ENCODE peak calls at places on chromosomes 5 and 9, in ten cellular contexts. H, P, W, F, R, I, M, B, L and D are unnamed samples. For H3K4me1, the result is how much of the 10 kb centered on the place peaks cover.

GRCh38 chr5:112205840-112206239 is 213.2 kb downstream of the EPB41L4A start:
- DNase-seq in H (no peak), P (no peak), W (no peak), F (no peak), R (no peak), I (no peak), M (no peak), B (no peak), L (no peak), D (peak)

GRCh38 chr9:128892223-128892892 is 10.4 kb downstream of the LRRC8A start:
- DNase-seq in H (no peak), P (peak), W (peak), F (no peak), R (no peak), I (no peak), M (peak), B (no peak), L (peak), D (no peak)

GRCh38 chr5:37557734-37558293 is 178.7 kb downstream of the WDR70 start:
- DNase-seq in H (no peak), P (no peak), W (no peak), F (peak), R (no peak), I (no peak), M (no peak), B (no peak), L (no peak), D (no peak)

GRCh38 chr5:143350790-143351603 is 52.5 kb downstream of the NR3C1 start:
- DNase-seq in H (no peak), P (no peak), W (no peak), F (no peak), R (no peak), I (no peak), M (peak), B (peak), L (no peak), D (no peak)

GRCh38 chr9:97803167-97804058 is 49.6 kb upstream of the FOXE1 start:
- DNase-seq in H (peak), P (peak), W (peak), F (peak), R (peak), I (peak), M (peak), B (peak), L (peak), D (no peak)

GRCh38 chr9:113011911-113012381 is at the start of gene ZNF883:
- DNase-seq in H (peak), P (peak), W (peak), F (peak), R (no peak), I (peak), M (peak), B (peak), L (no peak), D (peak)

GRCh38 chr9:81052846-81053245 is 636.5 kb downstream of the TLE1 start:
- DNase-seq in H (no peak), P (no peak), W (no peak), F (peak), R (no peak), I (no peak), M (peak), B (no peak), L (no peak), D (no peak)

GRCh38 chr9:13113751-13114150 is 165.7 kb downstream of the MPDZ start:
- DNase-seq in H (no peak), P (no peak), W (no peak), F (no peak), R (no peak), I (no peak), M (peak), B (no peak), L (no peak), D (no peak)

GRCh38 chr9:70553718-70554673 is 139.5 kb upstream of the KLF9 start:
- DNase-seq in H (no peak), P (no peak), W (no peak), F (no peak), R (no peak), I (peak), M (peak), B (peak), L (no peak), D (peak)

GRCh38 chr5:111694183-111694582 is 62.8 kb downstream of the NREP start:
- DNase-seq in H (no peak), P (no peak), W (no peak), F (no peak), R (no peak), I (no peak), M (peak), B (no peak), L (no peak), D (no peak)

GRCh38 chr5:52202256-52202655 is 585.5 kb upstream of the ITGA1 start:
- DNase-seq in H (no peak), P (no peak), W (no peak), F (no peak), R (no peak), I (no peak), M (no peak), B (no peak), L (no peak), D (no peak)

GRCh38 chr5:177179431-177179830 is 45.9 kb downstream of the NSD1 start:
- DNase-seq in H (no peak), P (no peak), W (no peak), F (no peak), R (no peak), I (no peak), M (no peak), B (no peak), L (no peak), D (no peak)
- H3K4me3 ChIP-seq in H (no peak), P (no peak), W (no peak), F (no peak), R (no peak), I (no peak), M (no peak), B (no peak), L (no peak), D (no peak)

GRCh38 chr5:171857537-171857936 is 71.9 kb downstream of the SMIM23 start:
- DNase-seq in H (no peak), P (no peak), W (peak), F (no peak), R (no peak), I (peak), M (no peak), B (no peak), L (no peak), D (no peak)
- H3K4me1 ChIP-seq in H (under half), P (under half), W (under half), F (under half), R (under half), I (under half), M (under half), B (under half), L (under half), D (under half)

GRCh38 chr5:144598451-144599068 is 427.9 kb downstream of the KCTD16 start:
- DNase-seq in H (no peak), P (no peak), W (no peak), F (no peak), R (no peak), I (no peak), M (no peak), B (peak), L (no peak), D (no peak)
- H3K4me3 ChIP-seq in H (no peak), P (peak), W (no peak), F (no peak), R (no peak), I (no peak), M (peak), B (no peak), L (no peak), D (no peak)

GRCh38 chr5:119386945-119387344 is 31.1 kb downstream of the TNFAIP8 start:
- DNase-seq in H (no peak), P (no peak), W (no peak), F (no peak), R (no peak), I (no peak), M (peak), B (no peak), L (no peak), D (no peak)

GRCh38 chr5:119383008-119383407 is 27.2 kb downstream of the TNFAIP8 start:
- DNase-seq in H (no peak), P (no peak), W (no peak), F (no peak), R (no peak), I (no peak), M (no peak), B (no peak), L (no peak), D (no peak)

GRCh38 chr5:119382167-119382566 is 26.3 kb downstream of the TNFAIP8 start:
- DNase-seq in H (no peak), P (no peak), W (no peak), F (no peak), R (no peak), I (no peak), M (peak), B (no peak), L (no peak), D (no peak)

GRCh38 chr5:119387900-119388618 is 32.2 kb downstream of the TNFAIP8 start:
- DNase-seq in H (no peak), P (no peak), W (no peak), F (no peak), R (no peak), I (no peak), M (no peak), B (no peak), L (no peak), D (no peak)

DNA sequence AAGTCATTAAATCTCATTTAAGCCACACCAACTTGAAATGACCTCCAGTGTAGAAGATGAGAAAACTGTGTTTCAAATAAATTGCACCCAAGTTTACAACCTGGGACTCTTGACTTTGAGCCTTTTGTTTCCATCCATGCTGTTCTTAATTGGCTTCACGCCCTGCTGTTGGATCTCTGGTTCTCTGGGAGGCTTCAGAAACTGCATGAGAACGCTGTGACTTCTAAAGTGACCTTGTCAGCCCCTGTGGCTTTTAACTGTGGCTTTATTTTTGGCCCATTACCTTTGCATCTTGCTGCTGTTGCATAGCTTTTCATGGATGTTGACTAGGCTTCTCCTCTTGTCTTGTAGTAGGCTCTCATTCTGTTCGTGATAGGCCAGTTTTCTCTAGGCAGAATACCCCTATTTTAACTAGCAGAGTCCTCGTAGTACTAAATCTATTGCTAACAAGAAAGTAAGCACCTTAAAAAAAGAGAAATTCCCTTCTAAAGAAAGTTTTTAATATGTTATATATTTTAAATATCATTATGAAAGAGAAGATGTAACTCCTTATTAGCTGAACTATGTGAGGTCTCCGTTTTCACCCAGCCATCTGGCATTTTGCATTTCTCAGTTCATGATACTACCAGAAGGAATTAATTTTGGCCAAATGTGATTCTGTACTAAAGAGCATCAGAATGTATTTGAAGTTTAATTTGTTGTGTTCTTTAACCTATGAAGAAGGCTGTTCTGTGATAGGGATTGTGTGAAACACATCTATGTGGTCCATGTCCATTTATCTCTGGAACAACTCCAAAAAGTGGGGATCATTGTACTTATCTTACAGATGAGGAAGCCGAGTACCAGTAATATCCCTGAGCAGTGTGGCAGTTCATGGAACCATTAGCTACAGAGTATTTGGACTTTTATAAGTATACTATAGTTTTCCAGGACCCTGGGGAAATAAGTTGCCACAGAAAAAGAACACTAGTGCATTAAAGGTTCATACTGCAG is 29.6 kb downstream of the TNFAIP8 start:
- DNase-seq in H (no peak), P (no peak), W (no peak), F (no peak), R (no peak), I (no peak), M (no peak), B (no peak), L (no peak), D (no peak)
- H3K4me1 ChIP-seq in H (under half), P (under half), W (under half), F (under half), R (half or more), I (under half), M (under half), B (under half), L (under half), D (under half)